ENCODE peak calls at places on chromosome 21, in six cellular contexts. W, H, N, V, U and A are unnamed samples.

GRCh38 chr21:41350436-41351155 is 11.2 kb upstream of the MX2 start:
- DNase-seq in N (no peak), W (no peak), U (no peak), H (no peak), V (no peak), A (no peak)

GRCh38 chr21:26570203-26570602 is 2.9 kb downstream of the CYYR1 start:
- DNase-seq in W (no peak), N (no peak), V (no peak), H (no peak), U (no peak), A (no peak)

GRCh38 chr21:36306872-36307534 is 13.0 kb upstream of the MORC3 start:
- DNase-seq in N (no peak), W (no peak), H (no peak), V (no peak), U (no peak), A (no peak)

GRCh38 chr21:45330851-45331261 is 43.2 kb upstream of the POFUT2 start:
- DNase-seq in W (no peak), U (no peak), N (no peak), H (no peak), V (no peak), A (no peak)

GRCh38 chr21:41662761-41663160 is 104.1 kb downstream of the RIPK4 start:
- DNase-seq in U (no peak), H (no peak), W (no peak), N (no peak), V (no peak), A (no peak)

GRCh38 chr21:45603481-45603880 is 40.0 kb upstream of the PCBP3 start:
- DNase-seq in U (no peak), W (no peak), N (no peak), V (no peak), H (no peak), A (no peak)

GRCh38 chr21:25189497-25189896 is 417.8 kb downstream of the MRPL39 start:
- DNase-seq in N (no peak), U (no peak), V (no peak), H (no peak), W (no peak), A (no peak)

GRCh38 chr21:31803039-31804007 is 69.5 kb upstream of the HUNK start:
- DNase-seq in V (no peak), U (no peak), W (no peak), N (no peak), H (no peak), A (no peak)

GRCh38 chr21:16534408-16535099 is 804.8 kb downstream of the USP25 start:
- DNase-seq in N (no peak), W (no peak), H (no peak), V (peak), U (no peak), A (peak)

GRCh38 chr21:30463713-30464112 is 16.5 kb downstream of the KRTAP19-1 start:
- DNase-seq in W (no peak), U (no peak), H (no peak), V (peak), N (no peak), A (no peak)

GRCh38 chr21:42735944-42736343 is 82.5 kb downstream of the PDE9A start:
- DNase-seq in V (no peak), W (no peak), H (no peak), U (no peak), N (no peak), A (no peak)

GRCh38 chr21:39016740-39017315 is 166.4 kb downstream of the PSMG1 start:
- DNase-seq in W (no peak), N (no peak), V (no peak), U (no peak), H (no peak), A (no peak)

GRCh38 chr21:44503901-44504399 is 36.0 kb downstream of the KRTAP10-1 start:
- DNase-seq in U (no peak), H (no peak), V (no peak), W (no peak), N (no peak), A (no peak)

GRCh38 chr21:41520560-41521442 is 12.8 kb upstream of the TMPRSS2 start:
- DNase-seq in U (no peak), V (no peak), H (peak), N (no peak), W (no peak), A (no peak)

GRCh38 chr21:23900727-23901126 is 1706.6 kb downstream of the MRPL39 start:
- DNase-seq in W (no peak), V (no peak), N (no peak), H (no peak), U (no peak), A (no peak)

GRCh38 chr21:37974081-37974480 is 57.8 kb upstream of the KCNJ6 start:
- DNase-seq in V (peak), U (no peak), N (peak), H (no peak), W (no peak), A (no peak)

GRCh38 chr21:42674351-42674940 is 21.0 kb downstream of the PDE9A start:
- DNase-seq in H (no peak), W (no peak), N (no peak), V (no peak), U (no peak), A (peak)

GRCh38 chr21:40490408-40490807 is 356.6 kb downstream of the DSCAM start:
- DNase-seq in H (no peak), U (no peak), N (no peak), W (no peak), V (no peak), A (no peak)

GRCh38 chr21:24444736-24445135 is 1162.5 kb downstream of the MRPL39 start:
- DNase-seq in N (no peak), W (no peak), V (no peak), H (no peak), U (no peak), A (no peak)

GRCh38 chr21:36776981-36777617 is 78.2 kb downstream of the SIM2 start:
- DNase-seq in N (no peak), V (no peak), H (no peak), W (no peak), U (no peak), A (no peak)

GRCh38 chr21:45639206-45640000 is 4.1 kb upstream of the PCBP3 start:
- DNase-seq in V (no peak), H (peak), U (no peak), W (no peak), N (no peak), A (no peak)

GRCh38 chr21:32705139-32705538 is 22.7 kb downstream of the SYNJ1 start:
- DNase-seq in U (no peak), H (no peak), W (no peak), N (peak), V (no peak), A (no peak)

GRCh38 chr21:33189237-33189636 is 40.5 kb upstream of the IFNAR2 start:
- DNase-seq in N (no peak), W (no peak), V (no peak), H (no peak), U (no peak), A (peak)

GRCh38 chr21:45136500-45136899 is 62.1 kb downstream of the ADARB1 start:
- DNase-seq in U (no peak), H (no peak), W (no peak), V (no peak), N (no peak), A (no peak)

GRCh38 chr21:26099610-26100219 is 70.9 kb downstream of the APP start:
- DNase-seq in U (no peak), N (no peak), H (no peak), V (no peak), W (no peak), A (no peak)

GRCh38 chr21:44858791-44859190 is 14.7 kb downstream of the PTTG1IP start:
- DNase-seq in V (peak), N (no peak), W (no peak), H (no peak), U (no peak), A (no peak)

GRCh38 chr21:44486302-44486701 is 31.0 kb downstream of the LRRC3 start:
- DNase-seq in N (no peak), H (no peak), V (no peak), W (no peak), U (no peak), A (no peak)